ENCODE peak calls at places on chromosome 10, in eight cellular contexts. C is tibial nerve, X is transverse colon, N is GM12892, B is lower leg skin, J is endothelial cell of umbilical vein, K is heart left ventricle, Y is adrenal gland. M is an unnamed sample.

GRCh38 chr10:119871881-119872609 is 598 bp downstream of the MCMBP start:
- DNase-seq in N (peak; percentile 43), K (peak; percentile 62), X (peak; percentile 70), Y (peak; percentile 49), C (no peak), J (peak; percentile 52), B (no peak), M (peak; percentile 41)

GRCh38 chr10:126597206-126597605 is 73.3 kb downstream of the C10orf90 start:
- DNase-seq in J (no peak), K (no peak), B (no peak), N (no peak), Y (no peak), C (no peak), X (no peak), M (no peak)

GRCh38 chr10:50625663-50626062 is 1.9 kb upstream of the SGMS1 start:
- DNase-seq in Y (no peak), J (no peak), K (no peak), C (no peak), N (no peak), X (no peak), B (no peak), M (no peak)

GRCh38 chr10:48444861-48445841 is 138.7 kb downstream of the MAPK8 start:
- DNase-seq in Y (no peak), J (no peak), N (no peak), C (no peak), X (no peak), B (no peak), K (peak; percentile 32), M (no peak)

GRCh38 chr10:113681533-113682470 is 2.1 kb downstream of the CASP7 start:
- DNase-seq in B (no peak), X (no peak), J (peak; percentile 16), K (no peak), Y (no peak), C (no peak), N (no peak), M (peak; percentile 34)

GRCh38 chr10:46541017-46541661 is 15.3 kb downstream of the GPRIN2 start:
- DNase-seq in X (peak; percentile 60), Y (peak; percentile 22), N (no peak), C (peak; percentile 17), K (peak; percentile 48), B (no peak), J (no peak), M (no peak)

GRCh38 chr10:95818663-95819062 is 62.7 kb downstream of the ENTPD1 start:
- DNase-seq in K (no peak), C (no peak), B (no peak), X (no peak), Y (no peak), J (peak; percentile 83), N (no peak), M (no peak)

GRCh38 chr10:62075912-62076311 is 174.4 kb downstream of the ARID5B start:
- DNase-seq in J (no peak), X (no peak), N (no peak), C (no peak), B (no peak), K (no peak), Y (no peak), M (no peak)

GRCh38 chr10:122152544-122152943 is 118.6 kb upstream of the BTBD16 start:
- DNase-seq in B (peak; percentile 79), Y (peak; percentile 81), X (peak; percentile 56), N (no peak), C (peak; percentile 89), K (peak; percentile 94), J (no peak), M (no peak)

GRCh38 chr10:8817303-8817702 is 762.8 kb downstream of the GATA3 start:
- DNase-seq in C (no peak), B (peak; percentile 32), J (no peak), N (no peak), X (no peak), Y (no peak), K (no peak), M (no peak)

GRCh38 chr10:123552760-123553554 is 113.2 kb upstream of the GPR26 start:
- DNase-seq in Y (no peak), C (no peak), X (no peak), N (peak; percentile 60), J (no peak), B (no peak), K (no peak), M (peak; percentile 47)

GRCh38 chr10:43211030-43211429 is 55.8 kb downstream of the RASGEF1A start:
- DNase-seq in J (no peak), C (no peak), K (no peak), Y (no peak), X (no peak), N (no peak), B (no peak), M (no peak)

GRCh38 chr10:117262296-117263293 is 21.7 kb downstream of the SLC18A2 start:
- DNase-seq in C (no peak), J (no peak), K (no peak), B (no peak), Y (no peak), X (no peak), N (no peak), M (no peak)

GRCh38 chr10:8051109-8051781 is 3.2 kb upstream of the GATA3 start:
- DNase-seq in C (no peak), K (no peak), B (no peak), X (no peak), J (peak; percentile 61), Y (no peak), N (no peak), M (no peak)

GRCh38 chr10:121941532-121941931 is 13.7 kb upstream of the ATE1 start:
- DNase-seq in J (no peak), Y (no peak), N (no peak), X (no peak), C (no peak), K (no peak), B (no peak), M (no peak)

GRCh38 chr10:76939862-76940495 is 697.6 kb downstream of the KCNMA1 start:
- DNase-seq in J (no peak), X (no peak), C (no peak), Y (no peak), N (no peak), K (no peak), B (no peak), M (no peak)

GRCh38 chr10:14384096-14384730 is 53.5 kb upstream of the FRMD4A start:
- DNase-seq in Y (no peak), X (no peak), N (no peak), B (no peak), K (no peak), J (no peak), C (no peak), M (no peak)

DNA sequence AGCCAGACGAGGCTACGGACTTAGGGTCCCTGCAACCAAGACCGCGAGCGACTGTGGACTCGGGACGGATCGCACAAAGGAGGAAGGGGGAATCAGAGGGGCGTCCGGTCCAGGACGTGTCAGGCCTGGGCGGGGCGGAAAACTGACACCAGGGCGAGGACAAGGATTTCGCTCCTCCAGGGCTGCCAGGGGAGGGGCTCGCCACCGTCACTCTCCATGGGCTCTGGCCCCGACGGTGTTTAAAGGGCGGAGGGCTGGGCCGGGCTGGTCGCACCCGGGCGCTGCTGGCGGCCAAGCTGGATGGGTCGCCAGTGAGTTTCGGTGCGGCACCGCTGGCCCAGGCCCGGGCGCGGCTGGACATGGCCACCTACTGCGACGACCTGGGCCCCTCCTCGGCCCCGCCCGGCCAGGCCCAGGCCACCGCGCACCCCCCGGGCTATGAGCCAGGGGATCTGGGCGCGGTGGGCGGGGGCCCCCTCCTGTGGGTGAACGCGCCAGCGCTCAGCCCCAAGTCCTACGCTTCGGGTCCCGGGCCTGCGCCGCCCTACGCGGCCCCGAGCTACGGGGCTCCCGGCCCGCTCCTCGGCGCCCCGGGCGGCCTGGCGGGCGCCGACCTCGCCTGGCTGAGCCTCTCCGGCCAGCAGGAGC is at the start of gene FOXI2:
- DNase-seq in N (no peak), X (no peak), B (no peak), Y (no peak), J (no peak), K (no peak), C (no peak), M (no peak)
- TF ChIP-seq POLR2A in N (no peak), X (no peak), B (no peak), Y (no peak), J (no peak), K (no peak), C (no peak), M (no peak)

DNA sequence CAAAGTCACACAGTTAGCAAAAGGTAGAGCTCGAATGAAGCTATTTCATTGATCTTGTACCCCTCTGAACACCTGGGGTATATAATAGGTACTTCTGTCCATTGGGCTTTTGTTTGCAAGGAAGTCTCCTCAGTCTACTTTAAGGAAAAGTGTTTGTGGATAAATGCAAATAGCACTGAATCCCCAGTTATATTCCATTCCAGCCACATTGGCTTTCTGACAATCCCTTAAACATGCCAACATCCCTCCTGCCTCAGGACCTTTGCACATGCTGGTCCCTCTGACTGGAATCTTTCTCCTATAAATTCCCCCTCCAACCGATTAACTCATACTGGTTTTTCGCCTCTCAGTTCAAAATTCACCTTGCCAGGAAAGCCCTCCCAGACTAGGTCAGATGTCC is 17.1 kb downstream of the DUSP5 start:
- DNase-seq in B (no peak), X (no peak), C (no peak), J (no peak), K (no peak), Y (no peak), N (no peak), M (no peak)
- TF ChIP-seq POLR2A in B (no peak), X (no peak), C (no peak), J (no peak), K (no peak), Y (no peak), N (peak; percentile 22), M (no peak)

DNA sequence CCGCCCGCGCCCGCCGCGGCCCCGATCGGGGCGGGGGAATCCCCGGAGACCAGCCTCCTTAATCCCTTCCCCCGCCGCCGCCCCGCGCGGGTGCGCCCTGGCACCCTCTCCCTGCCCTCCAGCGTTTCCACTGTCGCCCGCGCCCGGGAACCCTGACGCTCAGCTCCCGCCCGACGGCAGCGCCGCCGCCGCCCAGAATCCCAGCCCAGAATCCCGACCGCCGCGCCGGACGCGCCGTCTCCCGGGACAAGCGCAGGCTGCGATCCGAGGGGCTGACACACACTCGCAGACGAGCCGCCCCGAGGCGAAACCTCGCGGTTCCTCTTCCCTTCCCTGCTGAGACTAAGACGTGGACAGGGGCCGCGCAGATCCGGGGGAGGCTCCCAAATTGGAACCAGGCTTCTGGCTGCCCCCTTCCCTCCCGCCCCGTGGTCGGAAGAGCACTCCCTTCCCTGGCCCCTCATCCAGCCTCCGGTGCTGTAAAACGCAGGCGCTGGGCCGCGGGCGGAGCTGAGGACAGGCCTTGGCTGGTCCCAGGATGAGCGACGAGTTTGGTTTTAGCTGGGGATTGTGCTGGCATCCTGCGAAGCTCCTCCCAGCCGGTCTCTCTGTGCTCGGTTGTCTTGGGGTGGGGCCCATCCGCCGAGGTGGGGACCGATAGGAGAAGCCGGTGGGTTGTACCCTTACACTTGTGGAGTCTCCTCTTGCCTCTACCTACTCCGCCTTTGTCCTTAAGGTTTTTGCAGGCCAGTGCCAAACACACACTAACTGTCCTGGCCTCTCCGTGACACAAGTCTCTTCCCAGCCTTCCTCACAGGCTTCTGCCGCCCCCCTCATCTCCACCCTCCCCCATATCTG is 1.1 kb downstream of the MARVELD1 start:
- DNase-seq in X (peak; percentile 72), N (peak; percentile 49), C (peak; percentile 70), J (peak; percentile 58), K (peak; percentile 84), B (peak; percentile 78), Y (peak; percentile 36), M (peak; percentile 58)
- TF ChIP-seq POLR2A in X (peak; percentile 78), N (no peak), C (peak; percentile 23), J (no peak), K (peak; percentile 50), B (no peak), Y (no peak), M (no peak)

DNA sequence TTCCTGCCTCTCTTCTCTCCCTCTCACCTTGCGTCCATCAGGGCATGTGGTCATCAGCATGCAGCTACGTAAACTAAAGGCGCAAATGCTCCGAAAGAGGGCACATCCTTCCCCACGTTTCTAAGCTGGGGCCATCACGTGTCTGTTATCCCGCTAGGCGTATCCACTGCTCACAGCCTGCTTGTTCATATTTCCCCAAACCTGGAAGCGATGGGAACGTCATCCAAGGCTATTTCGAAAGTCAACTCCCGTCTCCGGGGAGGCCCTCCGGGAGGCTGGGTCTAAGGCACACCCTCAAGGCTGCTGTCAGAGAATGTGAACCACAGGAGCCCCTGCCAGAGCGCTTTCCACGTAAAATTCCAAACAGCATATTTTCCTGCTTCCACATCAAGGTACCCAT is 199.2 kb downstream of the DIP2C start:
- DNase-seq in N (no peak), C (peak; percentile 60), K (peak; percentile 77), Y (peak; percentile 79), J (no peak), X (peak; percentile 46), B (peak; percentile 63), M (no peak)
- TF ChIP-seq POLR2A in N (no peak), C (no peak), K (no peak), Y (no peak), J (no peak), X (no peak), B (no peak), M (no peak)